ENCODE peak calls at places on chromosome X, in ten cellular contexts. B is colonic mucosa; P is NT2/D1; Q is cardiac muscle cell; M is breast epithelium; G is mucosa of descending colon; W is adipocyte; T is heart left ventricle; H is CD8-positive, alpha-beta memory T cell; K is naive thymus-derived CD4-positive, alpha-beta T cell. I is an unnamed sample. For H3K36me3 and H3K9me3, the result is how much of the 10 kb centered on the place peaks cover.

GRCh38 chrX:30027636-30028035 is 187.7 kb upstream of the MAGEB2 start:
- DNase-seq in M (peak), B (no peak), P (peak), T (no peak), K (no peak), H (no peak), Q (no peak), W (no peak), G (no peak), I (no peak)

GRCh38 chrX:2690856-2691542 is at the start of gene CD99:
- DNase-seq in Q (peak), G (peak), P (no peak), T (peak), M (peak), K (peak), B (peak), H (peak), W (peak), I (peak)

GRCh38 chrX:102723456-102723855 is 2.9 kb downstream of the GPRASP3 start:
- DNase-seq in B (no peak), G (no peak), W (no peak), P (no peak), K (no peak), M (no peak), H (no peak), Q (no peak), T (no peak), I (no peak)

GRCh38 chrX:137568741-137569469 is 3.0 kb downstream of the ZIC3 start:
- DNase-seq in Q (no peak), H (no peak), P (no peak), G (no peak), W (no peak), B (no peak), K (no peak), M (no peak), T (no peak), I (no peak)

GRCh38 chrX:131041652-131042051 is 16.5 kb upstream of the ARHGAP36 start:
- DNase-seq in K (no peak), M (no peak), Q (no peak), T (no peak), G (no peak), B (no peak), W (no peak), H (no peak), P (no peak), I (no peak)

GRCh38 chrX:38754102-38754790 is 47.0 kb upstream of the MID1IP1 start:
- DNase-seq in K (no peak), H (no peak), Q (peak), G (no peak), T (no peak), B (peak), M (no peak), P (peak), W (peak), I (no peak)

GRCh38 chrX:69018416-69019072 is 146.7 kb downstream of the PJA1 start:
- DNase-seq in H (no peak), T (no peak), Q (no peak), K (no peak), M (no peak), G (no peak), W (no peak), B (no peak), P (no peak), I (no peak)

GRCh38 chrX:32443841-32444240 is 767.5 kb downstream of the DMD start:
- DNase-seq in B (no peak), G (no peak), K (no peak), Q (no peak), H (no peak), P (no peak), M (no peak), W (no peak), T (no peak), I (no peak)

GRCh38 chrX:44308869-44309268 is 34.6 kb downstream of the EFHC2 start:
- DNase-seq in H (no peak), Q (no peak), G (no peak), P (no peak), M (no peak), K (no peak), W (no peak), B (no peak), T (no peak), I (no peak)

GRCh38 chrX:130174051-130174704 is 2.4 kb downstream of the RAB33A start:
- DNase-seq in T (peak), M (no peak), Q (no peak), P (no peak), K (no peak), W (peak), H (no peak), G (no peak), B (no peak), I (no peak)

GRCh38 chrX:71917621-71918341 is 7.1 kb downstream of the NHSL2 start:
- DNase-seq in M (no peak), W (no peak), K (no peak), H (no peak), Q (peak), B (no peak), G (no peak), T (no peak), P (peak), I (no peak)

GRCh38 chrX:9670136-9670905 is 95.3 kb downstream of the GPR143 start:
- DNase-seq in B (no peak), T (no peak), H (no peak), M (no peak), G (no peak), P (no peak), K (no peak), Q (no peak), W (peak), I (no peak)

GRCh38 chrX:11541510-11541909 is 124.2 kb downstream of the ARHGAP6 start:
- DNase-seq in B (no peak), G (no peak), M (no peak), H (no peak), K (no peak), W (no peak), P (no peak), Q (no peak), T (no peak), I (no peak)

GRCh38 chrX:46125139-46125538 is 420.1 kb downstream of the ZNF674 start:
- DNase-seq in M (no peak), G (no peak), H (no peak), P (no peak), T (no peak), K (no peak), Q (no peak), W (peak), B (no peak), I (no peak)

GRCh38 chrX:140087865-140088264 is 122.5 kb upstream of the CXorf66 start:
- DNase-seq in B (no peak), K (no peak), Q (no peak), G (no peak), P (no peak), M (no peak), T (no peak), W (no peak), H (no peak), I (no peak)

GRCh38 chrX:85024044-85024443 is 20.4 kb downstream of the APOOL start:
- DNase-seq in M (no peak), T (no peak), K (no peak), G (no peak), B (no peak), Q (no peak), P (no peak), H (no peak), W (no peak), I (no peak)

GRCh38 chrX:143934542-143934941 is 50.7 kb downstream of the UBE2NL start:
- DNase-seq in H (no peak), K (no peak), W (no peak), P (no peak), B (no peak), T (no peak), Q (peak), G (no peak), M (no peak), I (no peak)

GRCh38 chrX:96464880-96465558 is 219.6 kb upstream of the DIAPH2 start:
- DNase-seq in Q (no peak), T (no peak), G (no peak), W (no peak), H (no peak), B (no peak), M (no peak), K (no peak), P (no peak), I (no peak)

GRCh38 chrX:71053217-71053621 is 14.9 kb downstream of the SNX12 start:
- DNase-seq in K (no peak), H (no peak), T (peak), W (no peak), B (peak), M (no peak), G (no peak), P (no peak), Q (peak), I (no peak)

GRCh38 chrX:43676960-43677582 is 21.0 kb downstream of the MAOA start:
- DNase-seq in T (no peak), H (no peak), K (no peak), B (no peak), Q (no peak), W (no peak), P (no peak), M (no peak), G (no peak), I (no peak)

GRCh38 chrX:115183980-115184379 is 5.2 kb upstream of the RBMXL3 start:
- DNase-seq in B (no peak), W (peak), G (no peak), H (no peak), M (no peak), T (no peak), Q (no peak), P (no peak), K (no peak), I (no peak)

DNA sequence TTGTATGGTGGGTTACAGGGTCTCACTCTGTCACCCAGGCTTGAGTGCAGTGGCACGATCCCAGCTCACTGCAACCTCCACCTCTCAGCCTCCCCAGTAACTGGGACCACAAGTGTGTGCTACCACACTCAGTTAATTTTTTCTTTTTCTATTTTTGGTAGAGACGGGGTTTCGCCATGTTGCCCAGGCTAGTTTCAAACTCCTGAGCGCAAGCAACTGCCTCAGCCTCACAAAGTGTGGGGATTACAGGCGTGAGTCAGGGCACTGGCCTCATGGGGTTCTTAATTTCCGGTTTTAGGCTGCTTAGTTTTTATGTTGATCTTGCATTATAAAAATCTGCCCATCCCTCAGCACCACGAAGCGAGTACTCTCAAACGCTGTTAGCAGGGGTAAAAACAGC is 6.7 kb downstream of the BCAP31 start:
- DNase-seq in T (no peak), Q (no peak), H (no peak), W (no peak), P (no peak), B (no peak), M (no peak), G (no peak), K (no peak), I (no peak)
- H3K36me3 ChIP-seq in T (half or more), Q (under half), H (under half), W (half or more), P (half or more), B (under half), M (under half), G (under half), K (under half), I (under half)

GRCh38 chrX:40077906-40078305 is 19.9 kb downstream of the BCOR start:
- DNase-seq in P (no peak), Q (no peak), W (no peak), K (no peak), M (no peak), B (no peak), G (no peak), H (no peak), T (no peak), I (no peak)
- H3K4me3 ChIP-seq in P (no peak), Q (no peak), W (no peak), K (no peak), M (no peak), B (no peak), G (no peak), H (no peak), T (no peak), I (no peak)

GRCh38 chrX:13345037-13345436 is 25.2 kb upstream of the ATXN3L start:
- DNase-seq in P (no peak), K (no peak), T (no peak), Q (no peak), M (no peak), G (no peak), H (no peak), B (no peak), W (no peak), I (no peak)

GRCh38 chrX:13338985-13339384 is 19.1 kb upstream of the ATXN3L start:
- DNase-seq in W (no peak), G (no peak), K (no peak), T (no peak), B (no peak), Q (no peak), H (no peak), P (no peak), M (no peak), I (no peak)

GRCh38 chrX:13341491-13342101 is 21.7 kb upstream of the ATXN3L start:
- DNase-seq in K (no peak), T (no peak), P (no peak), W (peak), Q (no peak), G (no peak), B (no peak), M (no peak), H (no peak), I (no peak)

GRCh38 chrX:13339607-13340006 is 19.8 kb upstream of the ATXN3L start:
- DNase-seq in T (no peak), H (no peak), G (peak), M (no peak), B (peak), Q (no peak), W (no peak), K (no peak), P (no peak), I (no peak)

DNA sequence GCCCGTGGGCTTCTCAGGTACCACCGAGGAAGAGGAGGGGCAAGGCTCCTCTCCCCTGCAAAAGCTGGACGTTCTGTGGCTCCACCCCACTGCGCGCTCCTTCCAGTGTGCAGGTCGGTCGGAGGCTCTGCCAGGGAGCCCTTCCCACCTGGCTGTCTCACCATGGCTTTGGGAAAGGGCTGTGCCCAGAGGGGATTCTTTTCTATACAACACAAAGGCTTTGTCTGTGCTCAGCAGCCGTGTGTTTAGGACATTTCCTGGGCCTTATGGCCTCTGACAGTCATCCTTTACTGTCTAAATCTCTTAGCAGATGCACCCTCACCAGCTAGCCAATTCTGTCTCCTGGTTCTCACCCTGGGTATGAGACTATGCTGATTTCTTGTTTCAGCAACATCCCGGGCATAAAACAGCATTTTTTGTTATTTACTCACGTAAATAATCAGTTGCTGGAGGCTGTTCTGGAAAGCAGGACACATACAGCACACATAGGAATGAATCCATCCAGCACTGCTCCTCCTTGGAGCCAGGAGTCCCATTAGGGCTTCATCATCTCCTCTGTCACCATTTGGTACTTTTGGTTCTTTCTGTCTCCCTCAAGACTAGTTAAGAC is 20.4 kb upstream of the ATXN3L start:
- DNase-seq in H (no peak), Q (no peak), W (peak), P (no peak), G (no peak), B (no peak), K (no peak), M (no peak), T (no peak), I (no peak)
- H3K9me3 ChIP-seq in H (under half), Q (under half), W (under half), P (under half), G (under half), B (under half), K (under half), M (under half), T (under half), I (under half)

GRCh38 chrX:47206316-47206715 is 12.2 kb upstream of the CDK16 start:
- DNase-seq in P (no peak), T (no peak), W (no peak), G (no peak), H (no peak), M (no peak), Q (no peak), K (no peak), B (no peak), I (no peak)
- H3K36me3 ChIP-seq in P (half or more), T (half or more), W (half or more), G (under half), H (half or more), M (under half), Q (half or more), K (under half), B (under half), I (under half)

GRCh38 chrX:66162331-66162822 is 1.7 kb upstream of the HEPH start:
- DNase-seq in Q (no peak), T (no peak), K (no peak), P (no peak), G (peak), B (peak), W (no peak), H (no peak), M (no peak), I (peak)

GRCh38 chrX:66163447-66163846 is 600 bp upstream of the HEPH start:
- DNase-seq in G (no peak), T (no peak), P (no peak), W (no peak), M (no peak), Q (no peak), H (no peak), K (no peak), B (no peak), I (no peak)

GRCh38 chrX:66164931-66165330 is 884 bp downstream of the HEPH start:
- DNase-seq in H (no peak), P (no peak), B (no peak), K (no peak), T (no peak), Q (no peak), M (no peak), W (no peak), G (no peak), I (no peak)

GRCh38 chrX:66163849-66164401 is at the start of gene HEPH:
- DNase-seq in M (no peak), H (no peak), W (no peak), G (no peak), P (peak), B (peak), T (no peak), Q (peak), K (no peak), I (no peak)

GRCh38 chrX:66164470-66164869 is 423 bp downstream of the HEPH start:
- DNase-seq in H (no peak), T (no peak), G (no peak), M (no peak), W (no peak), B (no peak), P (no peak), K (no peak), Q (no peak), I (no peak)
- H3K4me3 ChIP-seq in H (no peak), T (peak), G (peak), M (peak), W (peak), B (peak), P (peak), K (no peak), Q (peak), I (peak)

DNA sequence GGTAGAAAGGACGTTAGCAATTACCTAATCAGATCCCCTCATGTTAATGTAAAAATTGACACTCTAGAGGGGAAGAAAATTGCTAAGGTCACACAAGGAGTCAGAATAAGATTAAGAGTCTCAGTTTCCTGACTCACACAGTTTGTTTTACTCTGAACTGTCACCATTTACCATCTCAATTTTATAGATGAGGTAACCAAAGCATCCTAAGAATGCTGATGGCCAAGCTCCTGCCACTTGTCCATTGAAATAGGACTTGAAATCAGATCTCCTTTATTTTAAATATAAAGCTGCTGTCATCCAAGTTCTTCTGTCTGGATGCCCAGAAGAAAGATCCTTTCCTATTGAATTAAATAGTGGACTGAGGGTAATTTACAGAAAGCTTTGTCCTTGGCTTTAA is 114.8 kb upstream of the VAMP7 start:
- DNase-seq in Q (no peak), K (no peak), M (no peak), G (no peak), H (no peak), T (no peak), P (no peak), W (no peak), B (no peak), I (no peak)
- H3K9me3 ChIP-seq in Q (under half), K (under half), M (under half), G (under half), H (under half), T (under half), P (under half), W (under half), B (under half), I (under half)

DNA sequence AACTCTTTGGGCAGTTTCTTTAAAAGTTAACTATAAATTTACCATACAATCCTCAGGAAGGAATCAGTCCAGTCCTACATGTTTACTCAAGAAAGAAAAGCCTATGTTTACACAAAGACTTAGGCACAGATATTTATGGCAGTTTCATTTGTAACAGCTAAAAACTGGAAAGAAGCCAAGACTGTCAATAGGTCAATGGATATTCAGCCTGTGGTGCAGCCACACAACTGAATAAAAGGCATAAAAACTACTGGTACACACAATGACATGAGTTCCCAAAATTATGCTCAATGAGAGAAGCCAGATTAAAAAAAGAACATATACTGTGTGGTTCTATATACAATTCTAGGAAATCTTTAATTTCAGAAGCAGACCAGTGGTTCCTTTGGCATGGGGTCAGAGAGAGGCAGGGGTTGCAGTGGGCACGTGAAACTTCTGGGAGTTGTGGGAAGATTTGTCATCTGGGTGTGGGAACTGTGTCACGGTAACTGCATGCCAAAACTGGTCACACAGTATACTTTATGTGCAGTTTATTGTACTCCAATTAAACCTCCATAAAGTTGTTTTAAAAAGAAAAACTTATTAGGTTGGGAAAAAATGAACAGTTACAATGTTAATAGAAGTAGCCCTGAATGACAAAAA is 26.8 kb upstream of the STS start:
- DNase-seq in H (no peak), M (no peak), K (no peak), W (peak), P (no peak), G (no peak), Q (no peak), T (no peak), B (no peak), I (no peak)
- H3K36me3 ChIP-seq in H (under half), M (under half), K (under half), W (under half), P (under half), G (under half), Q (under half), T (under half), B (under half), I (under half)

I was measured in Caco-2.